ENCODE peak calls at places on chromosomes 1 and 21, in eight cellular contexts. R is Peyer's patch; P is effector memory CD4-positive, alpha-beta T cell; E is endodermal cell; K is A673; B is A549; C is tibial artery; Y is skeletal muscle cell. I is an unnamed sample.

GRCh38 chr21:38494688-38495087 is 3.6 kb downstream of the ERG start:
- DNase-seq in K (no peak), B (no peak), P (no peak), R (no peak), E (no peak), Y (no peak), C (peak), I (no peak)

GRCh38 chr21:14557413-14557812 is 11.3 kb upstream of the SAMSN1 start:
- DNase-seq in B (no peak), R (no peak), P (no peak), Y (no peak), K (no peak), E (no peak), C (no peak), I (no peak)

GRCh38 chr1:107541412-107541811 is 400.6 kb downstream of the NTNG1 start:
- DNase-seq in B (no peak), P (no peak), Y (no peak), K (no peak), E (no peak), R (no peak), C (no peak), I (no peak)

GRCh38 chr1:103107696-103108524 is at the start of gene COL11A1:
- DNase-seq in K (no peak), B (no peak), Y (no peak), P (no peak), C (no peak), R (no peak), E (no peak), I (no peak)

GRCh38 chr1:109636201-109636952 is 16.7 kb downstream of the AMPD2 start:
- DNase-seq in B (peak), P (no peak), K (peak), R (no peak), E (peak), C (peak), Y (no peak), I (no peak)

GRCh38 chr1:111448482-111448917 is 556 bp downstream of the WDR77 start:
- DNase-seq in E (no peak), B (no peak), P (peak), K (peak), R (peak), C (no peak), Y (no peak), I (no peak)

GRCh38 chr1:39638965-39639332 is 494 bp downstream of the HEYL start:
- DNase-seq in B (no peak), Y (no peak), E (no peak), R (no peak), P (no peak), C (no peak), K (no peak), I (no peak)

GRCh38 chr1:9427388-9427787 is 111.9 kb upstream of the SLC25A33 start:
- DNase-seq in C (no peak), R (no peak), B (no peak), E (no peak), P (no peak), Y (no peak), K (no peak), I (no peak)

GRCh38 chr1:197838836-197839235 is 63.6 kb upstream of the DENND1B start:
- DNase-seq in P (no peak), K (no peak), R (no peak), B (peak), Y (peak), E (no peak), C (no peak), I (no peak)

GRCh38 chr1:239999170-239999569 is 92.5 kb upstream of the FMN2 start:
- DNase-seq in P (no peak), Y (no peak), C (no peak), B (no peak), K (no peak), E (no peak), R (no peak), I (no peak)

GRCh38 chr1:51276286-51276685 is 40.2 kb downstream of the RNF11 start:
- DNase-seq in R (no peak), B (no peak), C (no peak), P (no peak), K (no peak), E (no peak), Y (no peak), I (no peak)

GRCh38 chr1:37875833-37876232 is 16.4 kb upstream of the MTF1 start:
- DNase-seq in E (peak), P (no peak), K (no peak), Y (no peak), R (no peak), B (peak), C (no peak), I (no peak)

GRCh38 chr1:87296220-87296619 is 32.5 kb upstream of the LMO4 start:
- DNase-seq in B (no peak), R (no peak), P (no peak), C (no peak), E (no peak), K (no peak), Y (no peak), I (no peak)

GRCh38 chr1:154429118-154429517 is 24.0 kb downstream of the IL6R start:
- DNase-seq in E (peak), Y (no peak), B (no peak), R (no peak), P (no peak), K (no peak), C (no peak), I (no peak)

GRCh38 chr1:213087911-213088310 is 36.9 kb downstream of the RPS6KC1 start:
- DNase-seq in R (no peak), P (no peak), Y (no peak), C (no peak), E (no peak), B (no peak), K (no peak), I (no peak)

GRCh38 chr1:91732291-91732953 is 153.5 kb downstream of the TGFBR3 start:
- DNase-seq in K (peak), B (peak), Y (peak), E (peak), P (no peak), C (no peak), R (no peak), I (no peak)

GRCh38 chr1:23624440-23624839 is 65.1 kb upstream of the ID3 start:
- DNase-seq in K (no peak), Y (no peak), E (no peak), R (no peak), C (no peak), P (no peak), B (no peak), I (no peak)

GRCh38 chr1:180842890-180843289 is 69.8 kb upstream of the KIAA1614 start:
- DNase-seq in K (peak), R (no peak), Y (peak), E (no peak), B (no peak), C (no peak), P (no peak), I (no peak)

GRCh38 chr1:180842482-180842881 is 70.2 kb upstream of the KIAA1614 start:
- DNase-seq in R (no peak), P (no peak), C (no peak), Y (no peak), B (no peak), K (no peak), E (no peak), I (no peak)

GRCh38 chr1:180839547-180839946 is 73.2 kb upstream of the KIAA1614 start:
- DNase-seq in K (no peak), P (no peak), E (no peak), Y (no peak), C (no peak), R (no peak), B (no peak), I (no peak)

GRCh38 chr1:180842052-180842451 is 70.6 kb upstream of the KIAA1614 start:
- DNase-seq in C (no peak), K (peak), R (no peak), P (no peak), Y (no peak), E (no peak), B (no peak), I (no peak)

DNA sequence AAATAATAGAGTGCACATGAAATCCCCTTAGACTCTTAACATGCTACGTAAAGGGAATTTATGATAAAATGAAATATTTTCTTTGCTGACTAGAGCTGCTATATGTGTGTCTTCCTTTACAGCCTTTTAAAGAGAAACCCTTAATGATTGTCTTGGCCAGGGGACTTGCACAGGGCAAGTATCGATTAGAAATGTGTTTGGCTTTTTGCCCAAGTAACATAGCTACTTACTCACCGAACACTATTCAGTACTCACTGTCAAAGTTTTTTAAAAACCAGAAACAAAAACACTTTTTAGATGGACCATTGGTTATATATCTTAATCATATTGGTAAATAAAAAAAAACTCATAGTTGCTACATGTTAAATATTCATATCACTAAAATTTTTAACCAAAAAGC is 71.2 kb upstream of the KIAA1614 start:
- DNase-seq in K (no peak), P (no peak), Y (no peak), E (no peak), C (no peak), B (no peak), R (no peak), I (no peak)
- H3K4me3 ChIP-seq in K (no peak), P (no peak), Y (no peak), E (no peak), C (no peak), B (no peak), R (no peak), I (no peak)

DNA sequence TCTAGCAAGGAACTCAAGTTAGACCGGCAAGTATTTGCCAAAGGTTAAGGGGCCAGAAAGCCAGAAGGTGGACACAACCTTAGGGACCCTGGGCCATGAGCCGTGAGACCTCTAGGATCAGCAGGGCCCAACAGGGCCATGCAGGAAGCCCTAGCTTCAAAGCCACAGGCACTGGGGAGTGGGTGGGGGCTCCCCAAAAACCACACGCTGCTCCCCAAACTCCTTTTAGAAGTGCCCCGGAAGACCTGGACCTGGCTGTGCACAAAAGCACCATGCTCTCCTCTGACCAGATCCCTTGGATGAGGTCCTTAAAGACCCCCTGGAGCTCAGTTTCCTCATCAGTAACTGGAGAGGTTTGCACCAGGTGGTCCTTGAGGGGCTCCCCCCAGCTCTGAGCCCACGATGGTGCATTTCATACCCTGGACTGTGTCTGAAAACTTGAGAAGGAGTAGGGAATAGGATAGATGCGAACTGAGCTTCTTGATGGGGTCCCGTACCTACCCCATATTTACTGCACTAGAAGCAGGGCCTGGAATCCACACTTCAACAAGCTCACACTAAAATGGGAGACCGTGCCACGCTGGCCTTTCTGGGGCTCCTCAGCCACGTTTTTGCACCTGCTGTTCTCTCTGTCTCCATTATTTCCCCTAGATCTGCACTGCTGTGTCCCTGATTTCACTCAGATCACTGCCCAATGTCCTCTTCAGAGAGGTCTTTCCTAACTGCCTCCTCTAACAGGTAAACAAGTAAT is 40.6 kb upstream of the LBR start:
- DNase-seq in B (no peak), E (peak), Y (no peak), R (no peak), K (no peak), C (peak), P (no peak), I (no peak)
- H3K4me3 ChIP-seq in B (no peak), E (no peak), Y (no peak), R (peak), K (no peak), C (no peak), P (peak), I (peak)

GRCh38 chr21:21102874-21103273 is 104.7 kb downstream of the NCAM2 start:
- DNase-seq in B (no peak), P (no peak), C (no peak), E (no peak), Y (no peak), R (no peak), K (no peak), I (no peak)

GRCh38 chr21:21097425-21097824 is 99.2 kb downstream of the NCAM2 start:
- DNase-seq in E (no peak), P (no peak), C (no peak), Y (no peak), R (no peak), K (no peak), B (no peak), I (no peak)

GRCh38 chr21:21101911-21102310 is 103.7 kb downstream of the NCAM2 start:
- DNase-seq in K (peak), E (peak), C (no peak), Y (peak), B (no peak), P (no peak), R (no peak), I (no peak)

GRCh38 chr21:21096956-21097355 is 98.7 kb downstream of the NCAM2 start:
- DNase-seq in Y (no peak), B (no peak), E (no peak), K (no peak), R (no peak), P (no peak), C (no peak), I (no peak)
- H3K4me3 ChIP-seq in Y (no peak), B (no peak), E (no peak), K (no peak), R (no peak), P (no peak), C (no peak), I (no peak)

DNA sequence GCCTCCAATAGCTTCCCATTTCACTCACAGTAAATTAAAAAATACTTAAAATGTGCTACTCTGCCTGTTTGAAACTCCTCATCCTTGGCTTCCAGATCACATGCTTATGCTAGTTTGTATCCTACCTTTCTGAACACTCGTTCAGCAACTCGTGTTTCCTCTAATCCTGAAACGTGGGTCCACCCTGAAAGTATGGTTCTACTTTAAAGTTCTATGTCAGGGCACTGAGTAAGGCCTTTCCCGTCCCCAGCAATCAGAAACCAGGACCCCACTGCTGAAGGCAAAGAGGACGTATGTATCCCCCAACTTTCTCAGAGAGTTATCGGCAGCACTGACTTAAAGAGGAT is 419 bp upstream of the TSEN15 start:
- DNase-seq in Y (no peak), K (no peak), C (no peak), E (no peak), R (no peak), B (no peak), P (no peak), I (no peak)
- H3K4me3 ChIP-seq in Y (peak), K (peak), C (peak), E (peak), R (peak), B (peak), P (peak), I (peak)

GRCh38 chr1:238027366-238027765 is 136.6 kb upstream of the ZP4 start:
- DNase-seq in R (no peak), C (no peak), E (no peak), B (no peak), P (no peak), K (no peak), Y (no peak), I (no peak)
- H3K4me3 ChIP-seq in R (no peak), C (no peak), E (no peak), B (no peak), P (no peak), K (no peak), Y (no peak), I (no peak)

DNA sequence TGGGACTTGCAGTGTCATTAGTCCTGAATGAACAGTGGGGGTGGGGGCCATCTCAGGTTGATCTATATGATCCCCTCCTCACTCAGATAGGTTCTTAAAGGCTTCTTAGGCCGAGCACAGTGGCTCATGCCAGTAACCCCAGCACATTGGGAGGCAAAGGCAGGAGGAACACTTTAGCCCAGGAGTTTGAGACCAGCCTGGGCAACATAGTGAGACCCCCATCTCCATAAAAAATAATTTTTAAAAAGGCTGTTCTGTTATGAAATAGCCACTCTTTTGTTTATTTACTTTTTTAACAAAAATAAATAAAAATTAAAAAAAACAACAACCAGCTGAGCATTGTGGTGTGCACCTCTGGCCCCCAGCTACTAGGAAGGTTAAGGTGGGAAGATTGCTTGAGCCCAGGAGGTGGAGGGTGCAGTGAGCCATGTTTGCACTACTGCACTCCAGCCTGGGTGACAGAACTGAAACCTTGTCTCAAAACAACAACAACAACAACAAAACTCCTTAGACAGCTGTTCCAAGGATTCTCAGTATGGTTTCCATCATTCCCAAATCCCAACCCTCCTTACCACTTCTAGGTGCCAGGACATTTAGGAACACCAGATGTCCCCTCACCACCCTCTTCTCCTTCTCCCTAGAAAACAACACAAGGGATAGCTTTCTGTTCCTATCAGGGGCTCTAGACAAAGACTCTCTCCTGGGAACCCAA is 2.0 kb upstream of the TRAPPC3 start:
- DNase-seq in C (no peak), R (no peak), Y (no peak), B (no peak), P (no peak), K (no peak), E (no peak), I (no peak)
- H3K4me3 ChIP-seq in C (no peak), R (no peak), Y (no peak), B (no peak), P (peak), K (peak), E (no peak), I (peak)

GRCh38 chr1:204306076-204306475 is 53.7 kb downstream of the PLEKHA6 start:
- DNase-seq in Y (no peak), K (no peak), P (no peak), R (no peak), C (no peak), B (no peak), E (no peak), I (no peak)
- H3K4me3 ChIP-seq in Y (peak), K (no peak), P (no peak), R (no peak), C (no peak), B (no peak), E (no peak), I (no peak)

GRCh38 chr1:43241352-43241953 is 28.3 kb upstream of the TMEM125 start:
- DNase-seq in R (no peak), C (peak), E (no peak), Y (no peak), P (no peak), K (no peak), B (no peak), I (no peak)

GRCh38 chr1:43247256-43247921 is 22.4 kb upstream of the TMEM125 start:
- DNase-seq in B (no peak), P (no peak), C (no peak), E (no peak), K (no peak), Y (no peak), R (no peak), I (no peak)

GRCh38 chr1:43239484-43239883 is 30.3 kb upstream of the TMEM125 start:
- DNase-seq in E (no peak), B (no peak), Y (no peak), P (no peak), C (no peak), R (no peak), K (no peak), I (peak)

GRCh38 chr1:43246466-43247213 is 23.1 kb upstream of the TMEM125 start:
- DNase-seq in B (no peak), C (no peak), E (no peak), K (no peak), Y (no peak), R (no peak), P (no peak), I (no peak)

GRCh38 chr1:43243299-43243698 is 26.5 kb upstream of the TMEM125 start:
- DNase-seq in E (no peak), R (no peak), Y (no peak), P (no peak), B (no peak), C (peak), K (no peak), I (no peak)
- H3K4me3 ChIP-seq in E (no peak), R (no peak), Y (no peak), P (no peak), B (no peak), C (no peak), K (no peak), I (no peak)

I was measured in GM12864.